ENCODE peak calls at places on chromosome 22, in four cellular contexts. One of them, this sample, is unnamed.

GRCh38 chr22:38613588-38613987 is 42.6 kb downstream of the FAM227A start:
- DNase-seq in kidney: no peak
- DNase-seq in BJ: no peak
- DNase-seq in progenitor cell of endocrine pancreas: no peak
- DNase-seq in this sample: no peak

GRCh38 chr22:27489265-27489675 is 312.3 kb downstream of the MN1 start:
- DNase-seq in kidney: no peak
- DNase-seq in BJ: no peak
- DNase-seq in progenitor cell of endocrine pancreas: no peak
- DNase-seq in this sample: no peak

GRCh38 chr22:40033586-40034380 is 39.0 kb downstream of the FAM83F start:
- DNase-seq in kidney: no peak
- DNase-seq in BJ: no peak
- DNase-seq in progenitor cell of endocrine pancreas: no peak
- DNase-seq in this sample: no peak

GRCh38 chr22:43844560-43845545 is 17.5 kb downstream of the SULT4A1 start:
- DNase-seq in kidney: peak
- DNase-seq in BJ: no peak
- DNase-seq in progenitor cell of endocrine pancreas: no peak
- DNase-seq in this sample: no peak

GRCh38 chr22:41001722-41002122 is 50.5 kb downstream of the RBX1 start:
- DNase-seq in kidney: no peak
- DNase-seq in BJ: no peak
- DNase-seq in progenitor cell of endocrine pancreas: peak
- DNase-seq in this sample: no peak

GRCh38 chr22:44365196-44365802 is 52.5 kb upstream of the SHISAL1 start:
- DNase-seq in kidney: peak
- DNase-seq in BJ: no peak
- DNase-seq in progenitor cell of endocrine pancreas: no peak
- DNase-seq in this sample: no peak

GRCh38 chr22:38572065-38572464 is 2.1 kb upstream of the DMC1 start:
- DNase-seq in kidney: no peak
- DNase-seq in BJ: no peak
- DNase-seq in progenitor cell of endocrine pancreas: no peak
- DNase-seq in this sample: peak

GRCh38 chr22:48754611-48755331 is 1072.9 kb downstream of the BRD1 start:
- DNase-seq in kidney: no peak
- DNase-seq in BJ: no peak
- DNase-seq in progenitor cell of endocrine pancreas: no peak
- DNase-seq in this sample: peak

GRCh38 chr22:48585916-48586798 is 1241.5 kb downstream of the BRD1 start:
- DNase-seq in kidney: peak
- DNase-seq in BJ: no peak
- DNase-seq in progenitor cell of endocrine pancreas: no peak
- DNase-seq in this sample: no peak

GRCh38 chr22:37822079-37822833 is 926 bp upstream of the GALR3 start:
- DNase-seq in kidney: no peak
- DNase-seq in BJ: no peak
- DNase-seq in progenitor cell of endocrine pancreas: no peak
- DNase-seq in this sample: no peak

GRCh38 chr22:18024956-18025720 is 777 bp upstream of the MICAL3 start:
- DNase-seq in kidney: no peak
- DNase-seq in BJ: no peak
- DNase-seq in progenitor cell of endocrine pancreas: no peak
- DNase-seq in this sample: no peak

GRCh38 chr22:48574776-48575566 is 1252.7 kb downstream of the BRD1 start:
- DNase-seq in kidney: peak
- DNase-seq in BJ: no peak
- DNase-seq in progenitor cell of endocrine pancreas: peak
- DNase-seq in this sample: no peak

GRCh38 chr22:33335611-33336279 is 277.6 kb upstream of the SYN3 start:
- DNase-seq in kidney: no peak
- DNase-seq in BJ: no peak
- DNase-seq in progenitor cell of endocrine pancreas: no peak
- DNase-seq in this sample: no peak

GRCh38 chr22:50313600-50313999 is 6.2 kb upstream of the PLXNB2 start:
- DNase-seq in kidney: peak
- DNase-seq in BJ: no peak
- DNase-seq in progenitor cell of endocrine pancreas: no peak
- DNase-seq in this sample: no peak

GRCh38 chr22:32800158-32800557 is 1.3 kb upstream of the TIMP3 start:
- DNase-seq in kidney: no peak
- DNase-seq in BJ: no peak
- DNase-seq in progenitor cell of endocrine pancreas: no peak
- DNase-seq in this sample: no peak

GRCh38 chr22:41833369-41834004 is 582 bp downstream of the SREBF2 start:
- DNase-seq in kidney: peak
- DNase-seq in BJ: no peak
- DNase-seq in progenitor cell of endocrine pancreas: peak
- DNase-seq in this sample: peak

GRCh38 chr22:19663286-19663815 is 51.0 kb upstream of the SEPTIN5 start:
- DNase-seq in kidney: no peak
- DNase-seq in BJ: no peak
- DNase-seq in progenitor cell of endocrine pancreas: no peak
- DNase-seq in this sample: peak

GRCh38 chr22:38083931-38084631 is at the start of gene SLC16A8:
- DNase-seq in kidney: peak
- DNase-seq in BJ: no peak
- DNase-seq in progenitor cell of endocrine pancreas: no peak
- DNase-seq in this sample: no peak

GRCh38 chr22:41815716-41816115 is 15.2 kb downstream of the CCDC134 start:
- DNase-seq in kidney: no peak
- DNase-seq in BJ: no peak
- DNase-seq in progenitor cell of endocrine pancreas: no peak
- DNase-seq in this sample: no peak

GRCh38 chr22:32202539-32203180 is 2.2 kb downstream of the RFPL2 start:
- DNase-seq in kidney: no peak
- DNase-seq in BJ: no peak
- DNase-seq in progenitor cell of endocrine pancreas: peak
- DNase-seq in this sample: peak

GRCh38 chr22:42670921-42671709 is 21.9 kb upstream of the CYB5R3 start:
- DNase-seq in kidney: no peak
- DNase-seq in BJ: no peak
- DNase-seq in progenitor cell of endocrine pancreas: no peak
- DNase-seq in this sample: no peak

GRCh38 chr22:40703731-40704130 is 24.4 kb downstream of the MCHR1 start:
- DNase-seq in kidney: no peak
- DNase-seq in BJ: no peak
- DNase-seq in progenitor cell of endocrine pancreas: no peak
- DNase-seq in this sample: no peak

GRCh38 chr22:37390075-37390474 is 37.2 kb downstream of the ELFN2 start:
- DNase-seq in kidney: no peak
- DNase-seq in BJ: no peak
- DNase-seq in progenitor cell of endocrine pancreas: no peak
- DNase-seq in this sample: no peak

GRCh38 chr22:42060489-42060888 is 10.1 kb downstream of the NAGA start:
- DNase-seq in kidney: peak
- DNase-seq in BJ: no peak
- DNase-seq in progenitor cell of endocrine pancreas: no peak
- DNase-seq in this sample: no peak

GRCh38 chr22:27975381-27976013 is 56.4 kb upstream of the PITPNB start:
- DNase-seq in kidney: no peak
- DNase-seq in BJ: no peak
- DNase-seq in progenitor cell of endocrine pancreas: no peak
- DNase-seq in this sample: no peak

GRCh38 chr22:37507731-37508130 is 11.5 kb downstream of the CARD10 start:
- DNase-seq in kidney: no peak
- DNase-seq in BJ: no peak
- DNase-seq in progenitor cell of endocrine pancreas: no peak
- DNase-seq in this sample: no peak

GRCh38 chr22:27476729-27477128 is 324.8 kb downstream of the MN1 start:
- DNase-seq in kidney: peak
- DNase-seq in BJ: no peak
- DNase-seq in progenitor cell of endocrine pancreas: no peak
- DNase-seq in this sample: no peak

GRCh38 chr22:32695451-32695891 is 106.0 kb upstream of the TIMP3 start:
- DNase-seq in kidney: no peak
- DNase-seq in BJ: peak
- DNase-seq in progenitor cell of endocrine pancreas: no peak
- DNase-seq in this sample: no peak

GRCh38 chr22:20419664-20419951 is 18.0 kb downstream of the SCARF2 start:
- DNase-seq in kidney: no peak
- DNase-seq in BJ: no peak
- DNase-seq in progenitor cell of endocrine pancreas: no peak
- DNase-seq in this sample: no peak

GRCh38 chr22:49368976-49369725 is 458.5 kb downstream of the BRD1 start:
- DNase-seq in kidney: peak
- DNase-seq in BJ: no peak
- DNase-seq in progenitor cell of endocrine pancreas: peak
- DNase-seq in this sample: no peak

GRCh38 chr22:43270314-43270908 is 72.8 kb downstream of the SCUBE1 start:
- DNase-seq in kidney: no peak
- DNase-seq in BJ: no peak
- DNase-seq in progenitor cell of endocrine pancreas: no peak
- DNase-seq in this sample: peak

DNA sequence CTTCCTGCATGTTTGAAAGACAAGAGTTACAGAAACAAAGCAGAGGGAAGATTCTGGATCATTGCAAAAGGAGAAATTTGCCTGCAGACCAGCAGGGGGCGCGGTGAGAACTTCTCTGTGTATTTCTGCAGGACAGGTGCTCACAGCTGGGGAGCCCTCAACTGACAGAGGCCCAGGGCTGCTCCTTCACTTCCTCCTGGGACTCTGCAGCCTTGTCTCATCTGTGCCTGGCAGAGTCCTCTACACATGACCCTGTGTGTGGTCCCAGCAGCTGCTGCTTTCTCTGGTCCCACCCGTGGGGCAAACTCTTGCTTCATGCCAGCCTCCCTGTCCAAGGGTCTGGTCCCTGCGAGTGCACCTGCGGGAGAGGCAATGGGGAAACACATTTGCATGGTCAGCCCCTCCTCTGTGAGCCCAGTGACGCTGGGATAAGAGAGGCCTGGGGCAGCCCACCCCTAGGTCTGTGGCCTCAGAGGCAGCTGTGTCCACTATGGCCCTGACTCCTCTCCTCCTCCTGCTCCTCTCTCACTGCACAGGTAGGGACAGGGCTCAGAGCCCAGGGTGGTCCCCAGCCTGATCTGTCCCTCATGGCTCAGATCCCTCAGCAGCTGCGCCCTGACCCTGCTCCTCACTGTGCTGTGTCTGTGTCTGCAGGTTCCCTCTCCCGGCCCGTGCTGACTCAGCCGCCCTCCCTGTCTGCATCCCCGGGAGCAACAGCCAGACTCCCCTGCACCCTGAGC is 43.2 kb upstream of the VPREB1 start:
- DNase-seq in kidney: no peak
- DNase-seq in BJ: no peak
- DNase-seq in progenitor cell of endocrine pancreas: no peak
- DNase-seq in this sample: peak
- TF ChIP-seq CTCF in kidney: peak
- TF ChIP-seq CTCF in BJ: peak
- TF ChIP-seq CTCF in progenitor cell of endocrine pancreas: peak
- TF ChIP-seq CTCF in this sample: peak

DNA sequence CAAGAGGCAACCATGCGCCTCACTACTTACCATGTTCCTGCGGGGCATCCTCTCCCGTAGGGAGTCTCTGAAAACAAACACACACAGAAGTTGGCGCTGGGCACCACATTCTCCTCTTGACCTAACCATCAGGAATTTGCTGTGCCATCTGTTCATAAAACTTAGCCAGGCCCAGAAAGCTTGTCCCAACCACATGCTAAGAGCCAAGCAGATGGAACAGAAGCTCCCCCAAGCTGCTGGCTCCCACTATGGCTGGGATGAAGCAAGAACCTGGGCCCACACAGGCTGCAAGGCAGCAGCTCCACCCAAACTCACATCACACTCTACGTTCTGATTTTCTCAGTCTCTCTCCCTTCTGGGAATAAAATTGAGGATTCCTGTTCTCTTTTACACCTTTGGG is 17.4 kb downstream of the HPS4 start:
- DNase-seq in kidney: no peak
- DNase-seq in BJ: no peak
- DNase-seq in progenitor cell of endocrine pancreas: no peak
- DNase-seq in this sample: no peak
- TF ChIP-seq CTCF in kidney: no peak
- TF ChIP-seq CTCF in BJ: no peak
- TF ChIP-seq CTCF in progenitor cell of endocrine pancreas: no peak
- TF ChIP-seq CTCF in this sample: no peak

DNA sequence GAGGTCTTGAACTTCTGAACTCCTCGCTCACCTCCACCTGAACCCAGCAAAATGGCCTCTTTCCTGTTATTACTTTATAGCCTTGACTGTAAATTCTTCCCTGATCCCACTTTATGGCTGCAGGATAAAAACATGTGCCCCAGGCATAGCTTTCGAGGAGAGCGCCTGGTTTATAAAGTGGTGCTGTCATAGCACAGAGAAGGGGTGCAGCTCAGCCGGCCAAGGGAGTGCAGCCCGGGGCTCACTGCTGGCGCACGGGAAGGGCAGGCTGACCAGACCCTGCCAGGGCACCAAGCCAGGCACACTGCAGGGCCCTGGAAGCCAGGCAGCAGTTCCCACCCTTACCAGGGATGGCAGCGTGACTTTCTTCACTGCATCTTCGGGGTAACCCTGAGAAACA is 50.9 kb downstream of the ISX start:
- DNase-seq in kidney: no peak
- DNase-seq in BJ: no peak
- DNase-seq in progenitor cell of endocrine pancreas: no peak
- DNase-seq in this sample: no peak
- TF ChIP-seq CTCF in kidney: no peak
- TF ChIP-seq CTCF in BJ: no peak
- TF ChIP-seq CTCF in progenitor cell of endocrine pancreas: no peak
- TF ChIP-seq CTCF in this sample: no peak

GRCh38 chr22:25749420-25750169 is 7.6 kb downstream of the MYO18B start:
- DNase-seq in kidney: no peak
- DNase-seq in BJ: no peak
- DNase-seq in progenitor cell of endocrine pancreas: no peak
- DNase-seq in this sample: peak

GRCh38 chr22:25750569-25751173 is 8.7 kb downstream of the MYO18B start:
- DNase-seq in kidney: no peak
- DNase-seq in BJ: no peak
- DNase-seq in progenitor cell of endocrine pancreas: no peak
- DNase-seq in this sample: no peak

GRCh38 chr22:25752615-25753214 is 10.7 kb downstream of the MYO18B start:
- DNase-seq in kidney: no peak
- DNase-seq in BJ: no peak
- DNase-seq in progenitor cell of endocrine pancreas: no peak
- DNase-seq in this sample: no peak

GRCh38 chr22:25753252-25753651 is 11.3 kb downstream of the MYO18B start:
- DNase-seq in kidney: no peak
- DNase-seq in BJ: no peak
- DNase-seq in progenitor cell of endocrine pancreas: no peak
- DNase-seq in this sample: no peak

GRCh38 chr22:25751174-25751581 is 9.2 kb downstream of the MYO18B start:
- DNase-seq in kidney: no peak
- DNase-seq in BJ: no peak
- DNase-seq in progenitor cell of endocrine pancreas: no peak
- DNase-seq in this sample: no peak
- TF ChIP-seq CTCF in kidney: no peak
- TF ChIP-seq CTCF in BJ: no peak
- TF ChIP-seq CTCF in progenitor cell of endocrine pancreas: no peak
- TF ChIP-seq CTCF in this sample: no peak

DNA sequence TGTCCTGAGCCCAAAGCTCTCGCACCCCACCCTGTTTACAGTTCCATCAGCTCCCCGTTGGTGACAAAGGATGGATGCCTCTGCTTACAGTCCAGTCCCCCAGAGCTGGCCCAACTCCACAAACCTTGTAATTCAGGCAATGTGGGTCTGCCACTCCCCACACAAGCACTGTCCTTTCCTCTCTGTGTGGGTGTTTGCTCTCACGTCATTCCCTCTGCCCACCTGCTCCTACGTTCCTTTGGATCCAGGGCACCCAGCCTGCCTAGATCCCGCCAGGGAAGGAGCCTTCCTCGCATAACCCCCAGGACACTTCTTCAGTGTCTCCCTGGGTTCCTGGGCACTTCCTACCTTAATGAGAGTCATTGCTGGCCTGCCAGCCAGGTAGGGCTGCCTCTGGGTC is 38.9 kb downstream of the FBLN1 start:
- DNase-seq in kidney: no peak
- DNase-seq in BJ: no peak
- DNase-seq in progenitor cell of endocrine pancreas: no peak
- DNase-seq in this sample: no peak
- TF ChIP-seq CTCF in kidney: no peak
- TF ChIP-seq CTCF in BJ: no peak
- TF ChIP-seq CTCF in progenitor cell of endocrine pancreas: no peak
- TF ChIP-seq CTCF in this sample: no peak

This sample was measured in GM13976.